ENCODE peak calls at places on chromosomes 2 and 18, in ten cellular contexts. I is prostate gland, L is omental fat pad, T is heart right ventricle, E is right lobe of liver, K is left lung, D is IMR-90, O is cardiac muscle cell, V is HFFc6, R is H9. A is an unnamed sample.

GRCh38 chr2:52336951-52337350 is 1305.0 kb upstream of the NRXN1 start:
- DNase-seq in I (no peak), L (no peak), T (no peak), E (no peak), K (no peak), D (no peak), O (no peak), V (no peak), R (no peak), A (no peak)

GRCh38 chr18:12659904-12660605 is 2.1 kb upstream of the SPIRE1 start:
- DNase-seq in I (peak; percentile 40), L (no peak), T (no peak), E (no peak), K (no peak), D (peak; percentile 70), O (peak; percentile 56), V (peak; percentile 77), R (no peak), A (no peak)

GRCh38 chr2:209431701-209432100 is 7.9 kb downstream of the MAP2 start:
- DNase-seq in I (peak; percentile 18), L (no peak), T (no peak), E (no peak), K (no peak), D (peak; percentile 9), O (no peak), V (peak; percentile 65), R (no peak), A (no peak)

GRCh38 chr2:180130403-180130802 is 123.3 kb upstream of the CWC22 start:
- DNase-seq in I (no peak), L (no peak), T (no peak), E (no peak), K (no peak), D (peak; percentile 65), O (no peak), V (peak; percentile 7), R (no peak), A (no peak)

GRCh38 chr2:47070920-47071824 is 83.9 kb downstream of the STPG4 start:
- DNase-seq in I (peak; percentile 27), L (peak; percentile 62), T (peak; percentile 71), E (peak; percentile 72), K (peak; percentile 80), D (peak; percentile 91), O (no peak), V (peak; percentile 83), R (no peak), A (peak; percentile 75)

GRCh38 chr2:230864605-230865323 is at the start of gene ITM2C:
- DNase-seq in I (peak; percentile 61), L (no peak), T (peak; percentile 73), E (no peak), K (peak; percentile 87), D (peak; percentile 62), O (peak; percentile 89), V (peak; percentile 37), R (peak; percentile 82), A (no peak)

GRCh38 chr2:151114934-151115333 is 146.7 kb downstream of the RBM43 start:
- DNase-seq in I (no peak), L (no peak), T (no peak), E (no peak), K (no peak), D (peak; percentile 5), O (no peak), V (no peak), R (no peak), A (no peak)

GRCh38 chr2:177489719-177490301 is 97.2 kb downstream of the AGPS start:
- DNase-seq in I (no peak), L (no peak), T (no peak), E (no peak), K (no peak), D (peak; percentile 49), O (peak; percentile 55), V (peak; percentile 32), R (no peak), A (no peak)

GRCh38 chr2:74991977-74992376 is 33.5 kb downstream of the POLE4 start:
- DNase-seq in I (no peak), L (no peak), T (no peak), E (no peak), K (no peak), D (peak; percentile 73), O (peak; percentile 31), V (peak; percentile 82), R (no peak), A (no peak)

GRCh38 chr2:12728221-12728777 is 11.6 kb downstream of the TRIB2 start:
- DNase-seq in I (no peak), L (no peak), T (no peak), E (no peak), K (no peak), D (no peak), O (no peak), V (no peak), R (no peak), A (no peak)

GRCh38 chr2:165467921-165468320 is 1.6 kb upstream of the CSRNP3 start:
- DNase-seq in I (no peak), L (no peak), T (no peak), E (no peak), K (no peak), D (no peak), O (no peak), V (no peak), R (no peak), A (no peak)

GRCh38 chr18:9211955-9212354 is 75.4 kb downstream of the ANKRD12 start:
- DNase-seq in I (no peak), L (no peak), T (no peak), E (no peak), K (no peak), D (no peak), O (no peak), V (no peak), R (no peak), A (no peak)

GRCh38 chr18:79522451-79523220 is 126.9 kb downstream of the NFATC1 start:
- DNase-seq in I (no peak), L (no peak), T (no peak), E (peak; percentile 39), K (no peak), D (no peak), O (no peak), V (no peak), R (peak; percentile 19), A (peak; percentile 81)

GRCh38 chr18:7876354-7876753 is 309.2 kb downstream of the PTPRM start:
- DNase-seq in I (no peak), L (no peak), T (no peak), E (no peak), K (no peak), D (no peak), O (no peak), V (no peak), R (no peak), A (no peak)

GRCh38 chr2:34307636-34308035 is 708.5 kb upstream of the FAM98A start:
- DNase-seq in I (no peak), L (no peak), T (no peak), E (no peak), K (no peak), D (no peak), O (no peak), V (no peak), R (no peak), A (no peak)

DNA sequence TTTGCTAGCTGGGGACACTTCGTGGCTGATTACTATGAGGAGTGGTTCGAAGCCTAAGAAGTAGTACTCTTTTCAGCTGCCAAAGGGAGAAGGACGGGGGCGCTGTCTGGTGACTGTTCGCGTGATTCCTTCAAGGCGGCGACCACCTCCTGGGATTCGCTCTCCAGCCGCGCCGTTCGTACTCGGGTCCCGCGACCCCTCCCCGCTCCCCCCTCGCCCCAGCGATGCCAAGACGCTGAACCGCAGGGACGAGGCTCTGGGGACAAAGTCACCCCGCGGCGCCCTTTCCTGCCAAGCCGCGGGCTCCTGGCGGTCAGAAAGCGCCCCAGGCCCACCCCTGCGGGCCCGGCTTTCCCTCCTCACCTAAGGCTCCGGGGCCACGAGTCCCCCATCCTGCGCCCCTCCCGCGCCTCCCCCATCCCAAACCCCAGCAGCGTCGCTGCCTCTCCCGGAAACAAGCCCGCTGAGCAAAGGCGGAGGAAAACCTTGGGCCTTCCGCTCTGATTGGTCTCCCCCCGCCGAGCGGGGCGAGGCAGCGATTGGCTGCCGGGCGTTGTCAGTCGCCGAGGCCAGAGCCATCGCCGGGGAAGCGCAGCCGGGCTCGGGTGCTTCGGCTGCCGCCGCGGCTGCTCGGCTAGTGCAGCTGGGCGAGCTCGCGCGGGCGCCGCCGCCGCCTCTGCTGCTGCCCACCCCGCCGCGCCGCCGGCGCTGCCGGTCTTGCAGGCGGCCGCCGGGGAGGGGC is 404.3 kb downstream of the XIRP2 start:
- DNase-seq in I (peak; percentile 75), L (no peak), T (peak; percentile 85), E (peak; percentile 55), K (peak; percentile 90), D (peak; percentile 93), O (peak; percentile 97), V (peak; percentile 88), R (peak; percentile 96), A (peak; percentile 96)
- TF ChIP-seq CTCF in I (no peak), L (no peak), T (peak; percentile 7), E (peak; percentile 10), K (no peak), D (peak; percentile 34), O (peak; percentile 26), V (peak; percentile 72), R (peak; percentile 64), A (peak; percentile 82)

GRCh38 chr18:60069145-60069544 is 169.3 kb downstream of the PMAIP1 start:
- DNase-seq in I (no peak), L (no peak), T (no peak), E (no peak), K (no peak), D (no peak), O (no peak), V (no peak), R (no peak), A (no peak)
- TF ChIP-seq CTCF in I (no peak), L (no peak), T (no peak), E (no peak), K (no peak), D (no peak), O (peak; percentile 8), V (peak; percentile 40), R (peak; percentile 41), A (no peak)

GRCh38 chr18:28357785-28358401 is 181.0 kb upstream of the CDH2 start:
- DNase-seq in I (no peak), L (no peak), T (no peak), E (no peak), K (no peak), D (no peak), O (peak; percentile 6), V (no peak), R (peak; percentile 69), A (no peak)
- TF ChIP-seq CTCF in I (no peak), L (no peak), T (no peak), E (no peak), K (no peak), D (no peak), O (peak; percentile 25), V (peak; percentile 70), R (peak; percentile 71), A (peak; percentile 44)

DNA sequence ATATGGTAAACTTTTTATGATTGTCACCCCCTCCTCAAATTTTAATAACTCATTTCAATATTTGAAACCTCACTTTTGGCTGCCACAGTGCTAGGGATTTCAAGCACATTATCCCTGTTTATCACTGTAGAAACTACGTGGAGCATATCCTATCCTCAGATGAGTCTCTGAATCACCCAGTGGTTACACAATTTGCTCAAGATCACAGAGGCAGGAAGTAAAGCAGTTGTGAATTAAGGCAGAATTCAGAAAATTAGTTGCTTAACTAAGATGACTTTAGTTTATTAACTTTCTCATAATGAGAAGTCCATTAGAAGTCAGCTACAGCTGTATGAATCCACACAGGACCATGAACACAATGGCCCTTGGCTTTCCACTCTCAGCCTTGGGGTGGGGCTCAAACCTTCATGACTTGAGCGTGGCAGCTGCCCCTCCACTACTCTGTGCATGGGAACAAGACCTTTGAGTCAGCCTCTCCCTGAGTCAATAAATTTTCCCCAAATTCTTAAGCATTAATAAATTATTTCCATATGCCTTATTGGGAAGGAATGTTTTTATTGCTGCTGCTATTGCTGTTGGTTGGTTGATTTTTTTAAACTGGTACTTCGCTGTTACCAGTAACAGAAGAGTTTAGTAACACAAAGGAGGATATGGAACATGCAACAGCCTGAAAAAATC is 369.0 kb downstream of the CBLN2 start:
- DNase-seq in I (no peak), L (no peak), T (no peak), E (no peak), K (no peak), D (no peak), O (no peak), V (no peak), R (no peak), A (no peak)
- TF ChIP-seq CTCF in I (no peak), L (no peak), T (no peak), E (no peak), K (no peak), D (no peak), O (no peak), V (no peak), R (no peak), A (no peak)

A was measured in chondrocyte.